ENCODE peak calls at places on chromosomes 3 and 15, in four cellular contexts. S is GM19239, D is AG20443, O is ascending aorta. U is an unnamed sample.

GRCh38 chr3:131231710-131232348 is 149.7 kb upstream of the NUDT16 start:
- DNase-seq in S (no peak), D (no peak), O (no peak), U (no peak)

GRCh38 chr3:46993986-46994385 is 14.5 kb downstream of the NBEAL2 start:
- DNase-seq in S (no peak), D (no peak), O (no peak), U (no peak)

GRCh38 chr3:139127101-139127500 is 82.4 kb upstream of the PRR23C start:
- DNase-seq in S (no peak), D (peak), O (no peak), U (no peak)

GRCh38 chr3:128464702-128465101 is 2.0 kb downstream of the DNAJB8 start:
- DNase-seq in S (no peak), D (no peak), O (no peak), U (no peak)

GRCh38 chr3:182738583-182739514 is 54.5 kb upstream of the ATP11B start:
- DNase-seq in S (no peak), D (no peak), O (no peak), U (no peak)

GRCh38 chr3:165837058-165837525 is at the start of gene BCHE:
- DNase-seq in S (no peak), D (no peak), O (no peak), U (no peak)

GRCh38 chr3:62875103-62876002 is at the start of gene CADPS:
- DNase-seq in S (no peak), D (peak), O (no peak), U (no peak)

GRCh38 chr3:159472611-159473010 is 516.0 kb upstream of the IL12A start:
- DNase-seq in S (no peak), D (no peak), O (no peak), U (no peak)

GRCh38 chr15:85623648-85624047 is 171.1 kb downstream of the KLHL25 start:
- DNase-seq in S (no peak), D (peak), O (no peak), U (no peak)

GRCh38 chr3:114111060-114111790 is 54.7 kb downstream of the QTRT2 start:
- DNase-seq in S (no peak), D (no peak), O (no peak), U (no peak)

GRCh38 chr3:88167704-88168103 is 17.9 kb downstream of the C3orf38 start:
- DNase-seq in S (no peak), D (no peak), O (no peak), U (no peak)

GRCh38 chr3:152466784-152467183 is 198.1 kb downstream of the MBNL1 start:
- DNase-seq in S (no peak), D (peak), O (no peak), U (peak)

GRCh38 chr3:128009952-128010846 is 42.0 kb upstream of the SEC61A1 start:
- DNase-seq in S (no peak), D (peak), O (no peak), U (peak)

GRCh38 chr3:176814252-176814651 is 383.0 kb downstream of the TBL1XR1 start:
- DNase-seq in S (peak), D (peak), O (no peak), U (no peak)

GRCh38 chr3:139425745-139426400 is 36.4 kb upstream of the COPB2 start:
- DNase-seq in S (no peak), D (no peak), O (no peak), U (no peak)

GRCh38 chr3:197540961-197541377 is 14.8 kb downstream of the BDH1 start:
- DNase-seq in S (no peak), D (no peak), O (peak), U (no peak)

GRCh38 chr3:53842436-53843194 is 3.6 kb downstream of the CHDH start:
- DNase-seq in S (no peak), D (peak), O (peak), U (no peak)

GRCh38 chr3:12073106-12073505 is 68.9 kb downstream of the SYN2 start:
- DNase-seq in S (no peak), D (no peak), O (no peak), U (no peak)

U was measured in AG04449.